ENCODE peak calls at places on chromosomes 5 and 9, in eight cellular contexts. One of them, this sample, is unnamed.

GRCh38 chr9:133023117-133023890 is 7.5 kb upstream of the GTF3C5 start:
- DNase-seq in CD4-positive, alpha-beta T cell: peak
- DNase-seq in cardiac muscle cell: peak
- DNase-seq in SJSA1: no peak
- DNase-seq in Ammon's horn: no peak
- DNase-seq in adrenal gland: no peak
- DNase-seq in CD8-positive, alpha-beta T cell: no peak
- DNase-seq in psoas muscle: no peak
- DNase-seq in this sample: peak

GRCh38 chr9:106828965-106829364 is 34.0 kb upstream of the ZNF462 start:
- DNase-seq in CD4-positive, alpha-beta T cell: no peak
- DNase-seq in cardiac muscle cell: no peak
- DNase-seq in SJSA1: no peak
- DNase-seq in Ammon's horn: no peak
- DNase-seq in adrenal gland: no peak
- DNase-seq in CD8-positive, alpha-beta T cell: no peak
- DNase-seq in psoas muscle: no peak
- DNase-seq in this sample: no peak

GRCh38 chr5:169580964-169581363 is 2.6 kb upstream of the SPDL1 start:
- DNase-seq in CD4-positive, alpha-beta T cell: no peak
- DNase-seq in cardiac muscle cell: no peak
- DNase-seq in SJSA1: no peak
- DNase-seq in Ammon's horn: no peak
- DNase-seq in adrenal gland: peak
- DNase-seq in CD8-positive, alpha-beta T cell: no peak
- DNase-seq in psoas muscle: no peak
- DNase-seq in this sample: no peak

GRCh38 chr9:28086881-28087280 is 513.6 kb upstream of the C9orf72 start:
- DNase-seq in CD4-positive, alpha-beta T cell: no peak
- DNase-seq in cardiac muscle cell: no peak
- DNase-seq in SJSA1: no peak
- DNase-seq in Ammon's horn: no peak
- DNase-seq in adrenal gland: no peak
- DNase-seq in CD8-positive, alpha-beta T cell: no peak
- DNase-seq in psoas muscle: no peak
- DNase-seq in this sample: no peak

GRCh38 chr5:55370291-55370925 is 62.6 kb downstream of the MTREX start:
- DNase-seq in CD4-positive, alpha-beta T cell: no peak
- DNase-seq in cardiac muscle cell: no peak
- DNase-seq in SJSA1: no peak
- DNase-seq in Ammon's horn: no peak
- DNase-seq in adrenal gland: no peak
- DNase-seq in CD8-positive, alpha-beta T cell: no peak
- DNase-seq in psoas muscle: no peak
- DNase-seq in this sample: no peak

GRCh38 chr5:72066658-72067057 is 40.6 kb upstream of the MAP1B start:
- DNase-seq in CD4-positive, alpha-beta T cell: no peak
- DNase-seq in cardiac muscle cell: peak
- DNase-seq in SJSA1: peak
- DNase-seq in Ammon's horn: no peak
- DNase-seq in adrenal gland: peak
- DNase-seq in CD8-positive, alpha-beta T cell: no peak
- DNase-seq in psoas muscle: no peak
- DNase-seq in this sample: no peak

GRCh38 chr9:35882265-35882848 is 12.2 kb upstream of the OR13J1 start:
- DNase-seq in CD4-positive, alpha-beta T cell: peak
- DNase-seq in cardiac muscle cell: peak
- DNase-seq in SJSA1: peak
- DNase-seq in Ammon's horn: peak
- DNase-seq in adrenal gland: peak
- DNase-seq in CD8-positive, alpha-beta T cell: peak
- DNase-seq in psoas muscle: peak
- DNase-seq in this sample: peak

GRCh38 chr5:7517006-7517405 is 121.1 kb downstream of the ADCY2 start:
- DNase-seq in CD4-positive, alpha-beta T cell: no peak
- DNase-seq in cardiac muscle cell: no peak
- DNase-seq in SJSA1: no peak
- DNase-seq in Ammon's horn: no peak
- DNase-seq in adrenal gland: no peak
- DNase-seq in CD8-positive, alpha-beta T cell: no peak
- DNase-seq in psoas muscle: no peak
- DNase-seq in this sample: no peak

GRCh38 chr9:99859395-99859980 is 37.8 kb downstream of the NR4A3 start:
- DNase-seq in CD4-positive, alpha-beta T cell: no peak
- DNase-seq in cardiac muscle cell: peak
- DNase-seq in SJSA1: no peak
- DNase-seq in Ammon's horn: peak
- DNase-seq in adrenal gland: peak
- DNase-seq in CD8-positive, alpha-beta T cell: no peak
- DNase-seq in psoas muscle: no peak
- DNase-seq in this sample: no peak

GRCh38 chr5:132259061-132259851 is 1.8 kb downstream of the PDLIM4 start:
- DNase-seq in CD4-positive, alpha-beta T cell: no peak
- DNase-seq in cardiac muscle cell: peak
- DNase-seq in SJSA1: peak
- DNase-seq in Ammon's horn: peak
- DNase-seq in adrenal gland: peak
- DNase-seq in CD8-positive, alpha-beta T cell: no peak
- DNase-seq in psoas muscle: peak
- DNase-seq in this sample: no peak

GRCh38 chr9:33025572-33026347 is 687 bp downstream of the DNAJA1 start:
- DNase-seq in CD4-positive, alpha-beta T cell: peak
- DNase-seq in cardiac muscle cell: peak
- DNase-seq in SJSA1: peak
- DNase-seq in Ammon's horn: peak
- DNase-seq in adrenal gland: peak
- DNase-seq in CD8-positive, alpha-beta T cell: peak
- DNase-seq in psoas muscle: peak
- DNase-seq in this sample: peak

GRCh38 chr9:10876333-10876732 is 263.5 kb upstream of the PTPRD start:
- DNase-seq in CD4-positive, alpha-beta T cell: no peak
- DNase-seq in cardiac muscle cell: peak
- DNase-seq in SJSA1: no peak
- DNase-seq in Ammon's horn: no peak
- DNase-seq in adrenal gland: no peak
- DNase-seq in CD8-positive, alpha-beta T cell: no peak
- DNase-seq in psoas muscle: no peak
- DNase-seq in this sample: no peak

GRCh38 chr9:9133526-9133925 is 1333.9 kb upstream of the DMAC1 start:
- DNase-seq in CD4-positive, alpha-beta T cell: no peak
- DNase-seq in cardiac muscle cell: no peak
- DNase-seq in SJSA1: no peak
- DNase-seq in Ammon's horn: peak
- DNase-seq in adrenal gland: no peak
- DNase-seq in CD8-positive, alpha-beta T cell: no peak
- DNase-seq in psoas muscle: no peak
- DNase-seq in this sample: no peak

GRCh38 chr5:68274847-68275700 is 59.5 kb downstream of the PIK3R1 start:
- DNase-seq in CD4-positive, alpha-beta T cell: no peak
- DNase-seq in cardiac muscle cell: no peak
- DNase-seq in SJSA1: no peak
- DNase-seq in Ammon's horn: no peak
- DNase-seq in adrenal gland: no peak
- DNase-seq in CD8-positive, alpha-beta T cell: no peak
- DNase-seq in psoas muscle: no peak
- DNase-seq in this sample: no peak

GRCh38 chr9:135650408-135650807 is 11.1 kb upstream of the GLT6D1 start:
- DNase-seq in CD4-positive, alpha-beta T cell: no peak
- DNase-seq in cardiac muscle cell: no peak
- DNase-seq in SJSA1: no peak
- DNase-seq in Ammon's horn: no peak
- DNase-seq in adrenal gland: no peak
- DNase-seq in CD8-positive, alpha-beta T cell: no peak
- DNase-seq in psoas muscle: no peak
- DNase-seq in this sample: no peak

GRCh38 chr9:100919526-100919925 is 109.0 kb upstream of the PLPPR1 start:
- DNase-seq in CD4-positive, alpha-beta T cell: no peak
- DNase-seq in cardiac muscle cell: no peak
- DNase-seq in SJSA1: no peak
- DNase-seq in Ammon's horn: peak
- DNase-seq in adrenal gland: no peak
- DNase-seq in CD8-positive, alpha-beta T cell: no peak
- DNase-seq in psoas muscle: no peak
- DNase-seq in this sample: no peak

GRCh38 chr9:110192531-110193326 is 15.2 kb downstream of the C9orf152 start:
- DNase-seq in CD4-positive, alpha-beta T cell: no peak
- DNase-seq in cardiac muscle cell: peak
- DNase-seq in SJSA1: no peak
- DNase-seq in Ammon's horn: no peak
- DNase-seq in adrenal gland: peak
- DNase-seq in CD8-positive, alpha-beta T cell: no peak
- DNase-seq in psoas muscle: no peak
- DNase-seq in this sample: no peak

GRCh38 chr9:127664678-127665507 is 41.9 kb upstream of the CFAP157 start:
- DNase-seq in CD4-positive, alpha-beta T cell: no peak
- DNase-seq in cardiac muscle cell: peak
- DNase-seq in SJSA1: peak
- DNase-seq in Ammon's horn: peak
- DNase-seq in adrenal gland: no peak
- DNase-seq in CD8-positive, alpha-beta T cell: no peak
- DNase-seq in psoas muscle: no peak
- DNase-seq in this sample: no peak

GRCh38 chr9:35423499-35423898 is 66.4 kb upstream of the RUSC2 start:
- DNase-seq in CD4-positive, alpha-beta T cell: no peak
- DNase-seq in cardiac muscle cell: peak
- DNase-seq in SJSA1: no peak
- DNase-seq in Ammon's horn: no peak
- DNase-seq in adrenal gland: no peak
- DNase-seq in CD8-positive, alpha-beta T cell: no peak
- DNase-seq in psoas muscle: no peak
- DNase-seq in this sample: no peak

This sample was measured in activated T-helper 2 cell treated with anti-CD3 and anti-CD28 coated beads, Interferon-gamma antibody, Interleukin-2, Interleukin-4, amounts not matched to agents 10 μg/mL and 5 μg/mL and 100 μg/mL, durations not matched to agents 14 hours and 24 hours and 36 hours.